ENCODE peak calls at places on chromosome 12, in five cellular contexts. I is IMR-90, T is A549, Y is SK-N-SH, K is GM12878. V is an unnamed sample.

GRCh38 chr12:106760184-106760531 is 14.3 kb upstream of the RIC8B start:
- DNase-seq in I (peak; percentile 15), T (no peak), Y (no peak), K (peak; percentile 65), V (no peak)

GRCh38 chr12:55931317-55931779 is 386 bp downstream of the DGKA start:
- DNase-seq in K (no peak), I (no peak), T (no peak), Y (no peak), V (no peak)

GRCh38 chr12:56377310-56377988 is 14.8 kb upstream of the APOF start:
- DNase-seq in K (no peak), Y (no peak), I (peak; percentile 62), T (peak; percentile 48), V (peak; percentile 67)

GRCh38 chr12:8692573-8692972 is 5.2 kb upstream of the RIMKLB start:
- DNase-seq in K (no peak), Y (peak; percentile 56), T (no peak), I (peak; percentile 71), V (peak; percentile 34)

GRCh38 chr12:26281320-26281719 is 85.9 kb downstream of the SSPN start:
- DNase-seq in T (no peak), I (no peak), Y (no peak), K (no peak), V (no peak)

GRCh38 chr12:6861391-6861790 is 5.9 kb upstream of the TPI1 start:
- DNase-seq in I (no peak), Y (no peak), T (no peak), K (no peak), V (no peak)

GRCh38 chr12:14618990-14619389 is 51.3 kb upstream of the PLBD1 start:
- DNase-seq in K (no peak), I (peak; percentile 16), T (peak; percentile 37), Y (peak; percentile 5), V (no peak)

GRCh38 chr12:123983822-123984485 is 10.9 kb downstream of the ZNF664 start:
- DNase-seq in K (no peak), T (peak; percentile 83), I (peak; percentile 75), Y (peak; percentile 41), V (peak; percentile 38)

GRCh38 chr12:54750-55535 is 11.6 kb upstream of the IQSEC3 start:
- DNase-seq in I (no peak), T (no peak), Y (no peak), K (no peak), V (peak; percentile 15)

GRCh38 chr12:1913377-1914115 is 4.9 kb downstream of the CACNA2D4 start:
- DNase-seq in T (no peak), K (no peak), I (no peak), Y (peak; percentile 42), V (no peak)

GRCh38 chr12:27185234-27186045 is 58.6 kb upstream of the STK38L start:
- DNase-seq in T (no peak), Y (no peak), I (peak; percentile 91), K (peak; percentile 85), V (no peak)

GRCh38 chr12:51941011-51941561 is 10.4 kb upstream of the ACVR1B start:
- DNase-seq in K (no peak), T (no peak), I (peak; percentile 77), Y (peak; percentile 77), V (no peak)

GRCh38 chr12:1306817-1307216 is 287.6 kb downstream of the FBXL14 start:
- DNase-seq in K (no peak), Y (no peak), I (no peak), T (no peak), V (no peak)

DNA sequence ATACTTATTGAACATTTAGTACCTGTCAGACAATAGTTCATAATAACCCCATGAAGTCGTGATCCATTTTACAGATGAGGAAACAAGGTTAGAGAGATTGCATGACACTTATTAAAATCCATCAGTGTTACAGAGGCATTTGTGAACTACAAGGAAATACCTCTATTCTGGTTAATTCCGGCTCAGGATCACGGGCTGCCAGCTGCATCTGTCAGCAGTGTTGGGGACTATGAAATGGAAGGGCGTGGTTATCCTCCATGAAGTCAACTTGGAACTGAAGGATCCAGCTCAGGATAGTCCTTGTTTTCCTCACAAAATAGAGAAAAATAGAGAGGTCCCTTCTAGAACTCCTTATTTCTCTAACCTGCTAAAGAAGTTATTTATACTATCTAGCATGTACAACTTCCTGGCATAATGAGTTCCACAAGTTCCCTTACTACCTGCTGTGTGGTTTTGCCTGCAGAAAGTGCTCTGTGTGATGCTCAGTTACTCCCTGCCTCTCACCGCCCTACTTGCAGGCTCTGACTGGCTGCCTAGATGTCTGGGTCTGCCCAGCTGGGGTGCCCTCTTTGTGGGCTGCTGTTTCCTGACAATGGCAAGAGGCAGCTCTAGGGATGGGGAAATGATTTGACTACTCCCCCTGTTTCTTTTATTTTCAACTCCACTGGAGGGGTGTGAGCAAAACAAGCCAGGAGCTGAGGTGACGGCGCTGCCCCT is 36.8 kb downstream of the PLXNC1 start:
- DNase-seq in I (no peak), Y (no peak), K (no peak), T (no peak), V (no peak)
- TF ChIP-seq RCOR1 in I (no peak), Y (no peak), K (no peak), T (no peak), V (no peak)

DNA sequence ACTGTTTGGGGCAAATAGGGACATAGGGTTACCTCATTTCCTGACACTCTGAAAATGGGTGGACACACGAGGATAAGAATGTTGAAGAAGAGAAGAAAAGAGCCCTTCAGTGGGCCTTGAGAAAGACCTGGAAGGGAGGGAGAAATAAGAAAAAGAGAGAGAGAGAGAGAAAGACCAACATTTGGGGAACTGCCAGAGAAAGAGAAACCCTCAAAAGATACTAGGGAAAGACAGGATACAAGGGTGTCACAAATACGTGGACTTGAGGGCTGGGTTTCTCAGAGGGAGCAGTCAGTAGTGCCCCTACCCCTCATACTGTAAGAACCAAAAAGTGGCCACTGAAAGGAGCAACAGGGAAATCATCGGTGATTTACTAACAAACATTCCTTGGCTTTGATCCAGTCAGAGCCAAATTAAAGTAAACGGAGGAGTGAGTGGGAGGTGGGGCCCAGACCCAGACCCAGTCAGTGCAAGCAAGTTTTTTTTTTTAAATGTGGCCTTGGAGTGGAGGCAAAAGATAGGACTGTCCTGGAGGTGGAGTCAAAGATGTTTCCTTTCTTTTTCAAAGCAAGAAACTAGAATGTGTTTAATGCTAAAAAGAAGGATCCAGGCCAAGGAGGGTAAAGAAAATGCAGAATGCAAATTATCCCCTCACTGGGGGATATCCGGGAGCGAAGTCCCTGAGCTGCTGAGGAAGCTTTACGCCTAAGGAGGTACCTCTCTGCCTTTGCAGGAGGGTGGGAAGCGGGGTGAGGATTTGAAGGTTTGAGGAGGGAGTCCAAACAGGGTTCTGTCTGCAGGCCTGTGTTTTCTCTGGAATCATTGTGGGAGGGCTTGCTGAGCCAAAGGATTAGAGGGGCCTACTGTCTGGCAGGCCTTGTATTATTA is 143.4 kb upstream of the AMIGO2 start:
- DNase-seq in K (no peak), Y (no peak), I (no peak), T (peak; percentile 96), V (peak; percentile 59)
- TF ChIP-seq RFX5 in K (no peak), Y (no peak), I (no peak), T (no peak), V (no peak)

GRCh38 chr12:66050283-66050576 is 80.3 kb downstream of the LLPH start:
- DNase-seq in T (no peak), K (no peak), I (no peak), Y (no peak), V (no peak)
- TF ChIP-seq RCOR1 in T (no peak), K (no peak), I (no peak), Y (no peak), V (no peak)

GRCh38 chr12:126760109-126760508 is 1506.9 kb upstream of the TMEM132C start:
- DNase-seq in K (no peak), Y (no peak), I (no peak), T (no peak), V (no peak)
- TF ChIP-seq RFX5 in K (no peak), Y (no peak), I (no peak), T (no peak), V (no peak)

GRCh38 chr12:48927261-48927660 is 2.0 kb upstream of the FKBP11 start:
- DNase-seq in T (no peak), I (peak; percentile 96), Y (no peak), K (no peak), V (no peak)
- TF ChIP-seq RCOR1 in T (no peak), I (no peak), Y (no peak), K (no peak), V (no peak)

GRCh38 chr12:132872073-132872855 is 15.1 kb downstream of the CHFR start:
- DNase-seq in T (no peak), K (no peak), I (no peak), Y (no peak), V (no peak)

GRCh38 chr12:132869551-132869950 is 17.9 kb downstream of the CHFR start:
- DNase-seq in K (no peak), T (no peak), I (no peak), Y (no peak), V (no peak)

GRCh38 chr12:132874175-132874574 is 13.2 kb downstream of the CHFR start:
- DNase-seq in K (no peak), I (no peak), Y (no peak), T (no peak), V (no peak)

GRCh38 chr12:132873724-132874123 is 13.7 kb downstream of the CHFR start:
- DNase-seq in I (no peak), Y (no peak), T (no peak), K (no peak), V (no peak)

GRCh38 chr12:132872975-132873421 is 14.4 kb downstream of the CHFR start:
- DNase-seq in I (no peak), Y (no peak), T (no peak), K (peak; percentile 13), V (no peak)
- TF ChIP-seq RFX5 in I (no peak), Y (no peak), T (no peak), K (no peak), V (no peak)

GRCh38 chr12:3132636-3133409 is 55.6 kb downstream of the TSPAN9 start:
- DNase-seq in Y (peak; percentile 60), K (no peak), T (no peak), I (peak; percentile 72), V (no peak)
- TF ChIP-seq RCOR1 in Y (no peak), K (no peak), T (no peak), I (no peak), V (no peak)

GRCh38 chr12:110229409-110229808 is 51.6 kb upstream of the ATP2A2 start:
- DNase-seq in K (no peak), T (no peak), I (no peak), Y (no peak), V (no peak)
- TF ChIP-seq RFX5 in K (no peak), T (no peak), I (no peak), Y (no peak), V (no peak)

V was measured in K562.